ENCODE peak calls at places on chromosome 11, in seven cellular contexts. B is left ventricle myocardium inferior, Z is tibial nerve, D is mammary epithelial cell, U is MM.1S, T is OCI-LY7, L is body of pancreas. Y is an unnamed sample. For H3K36me3 and H3K9me3, the result is how much of the 10 kb centered on the place peaks cover.

GRCh38 chr11:92482502-92482901 is 257.9 kb downstream of the FAT3 start:
- DNase-seq in B (no peak), Z (no peak), D (no peak), U (no peak), T (no peak), L (no peak), Y (no peak)

GRCh38 chr11:58391879-58392278 is 14.8 kb downstream of the OR5B3 start:
- DNase-seq in B (no peak), Z (no peak), D (no peak), U (no peak), T (no peak), L (no peak), Y (no peak)

GRCh38 chr11:19868281-19868821 is 155.7 kb downstream of the NAV2 start:
- DNase-seq in B (peak), Z (peak), D (peak), U (no peak), T (no peak), L (no peak), Y (no peak)

GRCh38 chr11:57905439-57905838 is 118.2 kb upstream of the OR9Q1 start:
- DNase-seq in B (no peak), Z (no peak), D (peak), U (no peak), T (no peak), L (no peak), Y (no peak)

GRCh38 chr11:14184548-14184947 is 174.4 kb downstream of the RRAS2 start:
- DNase-seq in B (no peak), Z (no peak), D (no peak), U (no peak), T (no peak), L (no peak), Y (no peak)

GRCh38 chr11:57515332-57516060 is at the start of gene SLC43A1:
- DNase-seq in B (peak), Z (peak), D (no peak), U (peak), T (peak), L (peak), Y (peak)

GRCh38 chr11:5686426-5686825 is 1.6 kb upstream of the TRIM5 start:
- DNase-seq in B (no peak), Z (no peak), D (no peak), U (no peak), T (no peak), L (no peak), Y (no peak)

GRCh38 chr11:47189100-47189834 is 3.0 kb upstream of the PACSIN3 start:
- DNase-seq in B (no peak), Z (no peak), D (peak), U (no peak), T (no peak), L (peak), Y (peak)

GRCh38 chr11:116696381-116696941 is 76.3 kb downstream of the BUD13 start:
- DNase-seq in B (no peak), Z (no peak), D (no peak), U (no peak), T (no peak), L (no peak), Y (no peak)

GRCh38 chr11:62880231-62880802 is 379 bp upstream of the SLC3A2 start:
- DNase-seq in B (no peak), Z (no peak), D (peak), U (no peak), T (peak), L (peak), Y (peak)

GRCh38 chr11:112587664-112588063 is 327.0 kb upstream of the PLET1 start:
- DNase-seq in B (no peak), Z (no peak), D (no peak), U (no peak), T (no peak), L (no peak), Y (no peak)

GRCh38 chr11:62850911-62851806 is 11.8 kb upstream of the WDR74 start:
- DNase-seq in B (no peak), Z (no peak), D (no peak), U (peak), T (peak), L (no peak), Y (peak)

GRCh38 chr11:126329644-126330200 is 25.8 kb upstream of the ST3GAL4 start:
- DNase-seq in B (no peak), Z (no peak), D (no peak), U (no peak), T (no peak), L (no peak), Y (no peak)

GRCh38 chr11:130574740-130575139 is 126.3 kb downstream of the ADAMTS15 start:
- DNase-seq in B (no peak), Z (no peak), D (no peak), U (no peak), T (no peak), L (no peak), Y (no peak)

GRCh38 chr11:48063424-48063978 is 83.1 kb downstream of the PTPRJ start:
- DNase-seq in B (no peak), Z (peak), D (peak), U (no peak), T (no peak), L (peak), Y (no peak)

GRCh38 chr11:120660024-120660565 is 148.5 kb downstream of the GRIK4 start:
- DNase-seq in B (no peak), Z (no peak), D (peak), U (no peak), T (peak), L (peak), Y (peak)

GRCh38 chr11:92596596-92597317 is 372.1 kb downstream of the FAT3 start:
- DNase-seq in B (no peak), Z (no peak), D (peak), U (no peak), T (no peak), L (no peak), Y (no peak)

GRCh38 chr11:32888805-32889204 is 3.8 kb upstream of the QSER1 start:
- DNase-seq in B (no peak), Z (no peak), D (peak), U (no peak), T (no peak), L (no peak), Y (no peak)

GRCh38 chr11:117574551-117574950 is 222.5 kb downstream of the DSCAML1 start:
- DNase-seq in B (no peak), Z (no peak), D (no peak), U (no peak), T (no peak), L (no peak), Y (peak)

GRCh38 chr11:113261709-113262475 is 52.5 kb upstream of the TTC12 start:
- DNase-seq in B (no peak), Z (no peak), D (peak), U (peak), T (no peak), L (no peak), Y (no peak)

GRCh38 chr11:97363331-97363730 is 973.5 kb downstream of the JRKL start:
- DNase-seq in B (no peak), Z (no peak), D (no peak), U (no peak), T (no peak), L (no peak), Y (no peak)

GRCh38 chr11:78940500-78941225 is 366.0 kb upstream of the NARS2 start:
- DNase-seq in B (no peak), Z (no peak), D (no peak), U (no peak), T (no peak), L (no peak), Y (no peak)

GRCh38 chr11:119791701-119792151 is 62.7 kb upstream of the NECTIN1 start:
- DNase-seq in B (no peak), Z (no peak), D (no peak), U (no peak), T (no peak), L (no peak), Y (no peak)

GRCh38 chr11:113407163-113407562 is 19.6 kb downstream of the ANKK1 start:
- DNase-seq in B (no peak), Z (no peak), D (no peak), U (no peak), T (no peak), L (no peak), Y (no peak)

GRCh38 chr11:65555693-65556231 is 2.4 kb downstream of the LTBP3 start:
- DNase-seq in B (peak), Z (no peak), D (peak), U (no peak), T (no peak), L (peak), Y (peak)

GRCh38 chr11:29448246-29448877 is 568.5 kb downstream of the KCNA4 start:
- DNase-seq in B (no peak), Z (no peak), D (peak), U (no peak), T (peak), L (no peak), Y (no peak)

GRCh38 chr11:83545911-83546310 is 259.7 kb upstream of the CCDC90B start:
- DNase-seq in B (no peak), Z (no peak), D (no peak), U (no peak), T (no peak), L (peak), Y (no peak)

DNA sequence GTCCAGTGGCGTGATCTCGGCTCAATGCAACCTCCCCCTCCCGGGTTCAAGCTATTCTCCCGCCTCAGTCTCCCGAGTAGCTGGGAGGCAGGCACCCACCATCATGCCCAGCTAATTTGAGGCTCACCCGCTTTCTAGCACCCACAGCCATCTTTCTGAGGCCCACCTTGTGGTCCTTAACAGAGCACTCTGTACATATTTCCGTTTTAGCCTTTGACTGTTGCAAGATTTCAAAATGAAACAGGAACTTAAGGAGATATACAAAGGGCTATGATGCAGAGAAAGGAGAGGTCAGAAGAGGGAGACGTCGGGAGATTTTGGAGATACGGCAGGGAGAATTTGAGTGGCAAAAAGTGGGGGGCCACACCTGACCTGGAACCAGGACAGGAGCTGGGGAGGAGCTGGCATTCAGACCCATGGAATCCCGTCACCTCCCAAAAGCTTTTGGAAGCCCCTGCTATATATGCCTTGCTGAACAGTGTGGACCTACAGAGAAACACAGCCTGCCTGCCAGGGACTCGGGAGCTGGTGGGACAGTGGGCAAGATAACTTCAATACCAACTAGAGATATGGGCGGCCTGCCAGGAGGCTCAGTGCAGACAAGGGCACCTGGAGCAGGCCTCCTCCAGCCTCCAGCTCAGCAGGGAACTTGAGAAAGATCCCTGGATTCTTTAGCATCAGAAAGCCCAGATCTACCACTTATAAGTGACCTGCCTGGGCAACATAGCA is 8.0 kb upstream of the CLCF1 start:
- DNase-seq in B (no peak), Z (no peak), D (no peak), U (no peak), T (peak), L (no peak), Y (no peak)
- TF ChIP-seq CTCF in B (no peak), Z (no peak), D (no peak), U (no peak), T (no peak), L (no peak), Y (no peak)

GRCh38 chr11:61783717-61784505 is 8.5 kb downstream of the TMEM258 start:
- DNase-seq in B (no peak), Z (no peak), D (no peak), U (no peak), T (no peak), L (no peak), Y (no peak)
- H3K36me3 ChIP-seq in B (under half), Z (half or more), D (under half), U (under half), T (under half), L (under half), Y (under half)

GRCh38 chr11:37560346-37560745 is 962.3 kb upstream of the RAG2 start:
- DNase-seq in B (no peak), Z (no peak), D (peak), U (no peak), T (no peak), L (no peak), Y (no peak)

GRCh38 chr11:37552284-37552683 is 954.2 kb upstream of the RAG2 start:
- DNase-seq in B (no peak), Z (no peak), D (no peak), U (no peak), T (no peak), L (no peak), Y (no peak)

DNA sequence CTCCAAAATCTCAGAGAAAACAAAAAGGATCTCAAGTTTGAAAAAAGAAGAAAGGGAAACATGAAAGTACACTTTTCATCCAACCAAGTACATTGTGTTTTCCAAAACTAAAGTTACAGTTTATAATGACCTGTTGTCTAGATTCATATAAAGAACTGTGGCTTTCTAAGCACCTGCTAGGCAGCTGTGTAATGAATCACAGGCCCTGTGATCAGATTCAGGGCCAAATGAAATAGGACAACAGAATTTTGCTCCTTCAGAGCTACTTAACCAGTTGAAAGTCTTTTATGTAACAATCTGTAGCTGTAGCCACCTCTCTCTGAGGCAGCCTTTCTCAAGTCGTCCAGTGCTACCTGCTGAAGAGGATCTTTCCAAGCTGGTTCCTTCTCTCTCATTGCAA is 960.0 kb upstream of the RAG2 start:
- DNase-seq in B (no peak), Z (no peak), D (peak), U (no peak), T (no peak), L (no peak), Y (no peak)
- H3K9me3 ChIP-seq in B (under half), Z (under half), D (under half), U (under half), T (under half), L (under half), Y (under half)

GRCh38 chr11:17504330-17505107 is 27.9 kb upstream of the ABCC8 start:
- DNase-seq in B (peak), Z (peak), D (peak), U (peak), T (peak), L (peak), Y (no peak)
- TF ChIP-seq CTCF in B (peak), Z (peak), D (peak), U (peak), T (peak), L (peak), Y (peak)

GRCh38 chr11:87724358-87724757 is 450.9 kb downstream of the RAB38 start:
- DNase-seq in B (no peak), Z (no peak), D (no peak), U (no peak), T (no peak), L (no peak), Y (no peak)

GRCh38 chr11:87726511-87726910 is 448.7 kb downstream of the RAB38 start:
- DNase-seq in B (no peak), Z (no peak), D (no peak), U (no peak), T (no peak), L (no peak), Y (no peak)

GRCh38 chr11:87719311-87720073 is 455.8 kb downstream of the RAB38 start:
- DNase-seq in B (no peak), Z (no peak), D (no peak), U (peak), T (no peak), L (no peak), Y (no peak)

DNA sequence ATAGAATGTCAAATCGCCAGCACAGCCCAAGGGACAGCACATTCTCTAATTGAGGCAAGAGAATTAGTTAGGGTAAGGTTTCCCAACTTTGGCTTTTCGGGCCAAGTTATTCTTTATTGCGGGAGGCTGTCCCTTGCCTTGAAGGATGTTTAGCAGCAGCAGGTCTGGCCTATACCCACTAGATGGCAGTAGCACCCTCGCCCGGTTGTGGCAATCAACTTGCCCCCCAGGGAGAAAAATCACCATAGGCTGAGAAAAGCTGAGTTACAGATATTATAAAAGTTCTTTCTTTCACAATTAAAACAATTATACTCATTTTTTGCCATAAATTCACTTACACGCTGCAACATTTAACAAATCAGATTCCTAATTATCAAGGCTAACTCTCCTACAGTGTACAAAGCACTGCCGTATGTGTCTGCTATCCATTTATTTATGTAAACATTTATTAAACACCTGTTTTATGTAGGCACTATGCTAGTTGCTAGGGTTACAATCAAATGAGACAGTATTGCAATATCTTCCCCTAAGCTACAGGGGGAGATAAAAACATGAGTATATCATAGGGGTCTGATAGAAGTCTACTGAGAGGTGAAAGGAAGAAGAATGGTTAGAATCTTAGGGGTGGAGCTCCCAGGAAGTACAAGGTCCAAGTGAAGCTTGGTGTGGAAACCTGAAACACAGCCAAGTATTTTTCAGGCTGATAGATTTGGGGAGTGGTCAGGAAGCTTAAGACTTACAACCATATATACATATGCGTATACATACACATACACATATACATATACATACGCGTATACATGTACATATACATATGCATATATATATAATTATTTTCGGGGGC is 452.3 kb downstream of the RAB38 start:
- DNase-seq in B (no peak), Z (no peak), D (peak), U (peak), T (peak), L (peak), Y (peak)
- H3K36me3 ChIP-seq in B (under half), Z (under half), D (under half), U (under half), T (under half), L (under half), Y (under half)

GRCh38 chr11:2645779-2646118 is 54.0 kb downstream of the KCNQ1OT1 start:
- DNase-seq in B (no peak), Z (no peak), D (no peak), U (no peak), T (no peak), L (no peak), Y (no peak)

GRCh38 chr11:2644844-2645778 is 54.7 kb downstream of the KCNQ1OT1 start:
- DNase-seq in B (no peak), Z (no peak), D (no peak), U (no peak), T (no peak), L (no peak), Y (no peak)

GRCh38 chr11:2649400-2649799 is 50.4 kb downstream of the KCNQ1OT1 start:
- DNase-seq in B (no peak), Z (no peak), D (no peak), U (no peak), T (no peak), L (no peak), Y (no peak)

GRCh38 chr11:2647953-2648352 is 51.8 kb downstream of the KCNQ1OT1 start:
- DNase-seq in B (no peak), Z (no peak), D (no peak), U (no peak), T (no peak), L (no peak), Y (no peak)

GRCh38 chr11:2647167-2647566 is 52.6 kb downstream of the KCNQ1OT1 start:
- DNase-seq in B (no peak), Z (no peak), D (no peak), U (no peak), T (no peak), L (no peak), Y (no peak)
- H3K9me3 ChIP-seq in B (half or more), Z (half or more), D (under half), U (under half), T (under half), L (under half), Y (half or more)

GRCh38 chr11:69381681-69382130 is 87.8 kb downstream of the MYEOV start:
- DNase-seq in B (no peak), Z (no peak), D (no peak), U (no peak), T (no peak), L (no peak), Y (no peak)
- TF ChIP-seq CTCF in B (no peak), Z (no peak), D (no peak), U (no peak), T (no peak), L (no peak), Y (no peak)

Y was measured in Caco-2.